ENCODE peak calls at places on chromosomes 5 and 9, in nine cellular contexts. T, Y, U, V, C, O, N, H and R are unnamed samples.

GRCh38 chr5:79255786-79256557 is 20.0 kb downstream of the JMY start:
- DNase-seq in T (no peak), Y (no peak), U (peak), V (peak), C (peak), O (peak), N (no peak), H (no peak), R (peak)

GRCh38 chr5:95644351-95645042 is 2.1 kb upstream of the RFESD start:
- DNase-seq in T (no peak), Y (peak), U (peak), V (peak), C (peak), O (peak), N (no peak), H (no peak), R (peak)

GRCh38 chr5:141349917-141350619 is at the start of gene PCDHGB1:
- DNase-seq in T (peak), Y (no peak), U (peak), V (peak), C (no peak), O (peak), N (no peak), H (no peak), R (peak)

GRCh38 chr5:151743535-151743934 is 14.9 kb downstream of the ATOX1 start:
- DNase-seq in T (no peak), Y (no peak), U (no peak), V (no peak), C (no peak), O (peak), N (no peak), H (no peak), R (no peak)

GRCh38 chr5:178230879-178231735 is 1.5 kb downstream of the PHYKPL start:
- DNase-seq in T (peak), Y (no peak), U (no peak), V (peak), C (no peak), O (peak), N (no peak), H (no peak), R (no peak)

GRCh38 chr9:70551391-70551790 is 136.9 kb upstream of the KLF9 start:
- DNase-seq in T (no peak), Y (no peak), U (peak), V (no peak), C (no peak), O (no peak), N (no peak), H (no peak), R (no peak)

GRCh38 chr5:71719092-71719964 is at the start of gene CARTPT:
- DNase-seq in T (no peak), Y (no peak), U (peak), V (peak), C (no peak), O (no peak), N (no peak), H (no peak), R (no peak)

GRCh38 chr9:36292641-36293040 is 34.4 kb upstream of the GNE start:
- DNase-seq in T (no peak), Y (no peak), U (no peak), V (no peak), C (no peak), O (no peak), N (no peak), H (no peak), R (no peak)

GRCh38 chr5:133369161-133369783 is 243.1 kb downstream of the FSTL4 start:
- DNase-seq in T (no peak), Y (no peak), U (no peak), V (no peak), C (no peak), O (no peak), N (no peak), H (no peak), R (no peak)

GRCh38 chr5:138998521-138998920 is 123.4 kb upstream of the LRRTM2 start:
- DNase-seq in T (no peak), Y (no peak), U (no peak), V (no peak), C (no peak), O (no peak), N (no peak), H (no peak), R (no peak)

GRCh38 chr5:168346417-168346816 is 55.0 kb downstream of the WWC1 start:
- DNase-seq in T (no peak), Y (no peak), U (peak), V (no peak), C (peak), O (no peak), N (no peak), H (peak), R (no peak)

GRCh38 chr5:66621146-66621545 is 25.0 kb downstream of the MAST4 start:
- DNase-seq in T (no peak), Y (no peak), U (no peak), V (peak), C (no peak), O (peak), N (no peak), H (no peak), R (no peak)

GRCh38 chr9:20582150-20582549 is 40.1 kb downstream of the MLLT3 start:
- DNase-seq in T (no peak), Y (no peak), U (no peak), V (no peak), C (no peak), O (no peak), N (no peak), H (no peak), R (peak)

GRCh38 chr5:170362625-170363024 is 26.5 kb downstream of the KCNMB1 start:
- DNase-seq in T (no peak), Y (no peak), U (no peak), V (no peak), C (no peak), O (no peak), N (no peak), H (no peak), R (no peak)

GRCh38 chr5:40333459-40334241 is 346.1 kb upstream of the PTGER4 start:
- DNase-seq in T (no peak), Y (no peak), U (peak), V (peak), C (peak), O (peak), N (no peak), H (peak), R (no peak)

GRCh38 chr9:96022445-96023031 is 147.0 kb downstream of the ERCC6L2 start:
- DNase-seq in T (no peak), Y (no peak), U (no peak), V (no peak), C (no peak), O (no peak), N (no peak), H (no peak), R (no peak)

GRCh38 chr5:133149333-133149732 is 97.5 kb downstream of the HSPA4 start:
- DNase-seq in T (no peak), Y (no peak), U (no peak), V (no peak), C (no peak), O (no peak), N (no peak), H (no peak), R (no peak)

GRCh38 chr9:75953218-75953617 is 62.7 kb downstream of the PCSK5 start:
- DNase-seq in T (no peak), Y (no peak), U (no peak), V (peak), C (no peak), O (peak), N (no peak), H (no peak), R (no peak)

GRCh38 chr5:176851380-176851779 is 41.0 kb downstream of the UNC5A start:
- DNase-seq in T (no peak), Y (no peak), U (no peak), V (no peak), C (no peak), O (no peak), N (no peak), H (no peak), R (no peak)

GRCh38 chr5:69007726-69008368 is 86.0 kb upstream of the SLC30A5 start:
- DNase-seq in T (peak), Y (peak), U (peak), V (peak), C (peak), O (peak), N (no peak), H (peak), R (peak)

GRCh38 chr5:113330533-113331200 is 104.1 kb downstream of the TSSK1B start:
- DNase-seq in T (peak), Y (no peak), U (peak), V (peak), C (peak), O (peak), N (no peak), H (no peak), R (peak)

GRCh38 chr5:113020461-113021273 is 44.1 kb downstream of the DCP2 start:
- DNase-seq in T (no peak), Y (no peak), U (peak), V (peak), C (peak), O (peak), N (no peak), H (peak), R (no peak)

DNA sequence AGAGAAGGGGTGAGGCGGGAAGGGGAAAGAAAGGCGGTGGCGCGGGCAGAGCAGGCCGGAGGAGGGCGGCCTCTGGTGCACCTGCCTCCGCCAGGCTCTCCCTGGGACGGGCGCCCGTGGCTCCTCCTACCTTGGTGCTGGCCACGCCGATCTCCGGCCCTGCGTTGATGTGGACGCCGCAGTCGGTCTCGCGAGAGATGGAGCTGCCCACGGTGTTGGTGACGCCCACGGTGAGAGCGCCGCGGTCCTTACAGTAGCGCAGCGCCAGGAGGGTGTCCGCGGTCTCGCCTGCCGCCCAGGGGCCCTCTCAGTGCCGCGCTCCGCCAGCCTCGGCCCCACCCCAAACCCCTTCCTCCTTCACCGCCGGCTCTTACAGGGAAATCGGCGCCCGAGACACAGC is 21.8 kb upstream of the MAPK9 start:
- DNase-seq in T (peak), Y (peak), U (no peak), V (no peak), C (peak), O (no peak), N (no peak), H (no peak), R (no peak)
- H3K4me3 ChIP-seq in T (no peak), Y (no peak), U (peak), V (no peak), C (peak), O (no peak), N (no peak), H (peak), R (no peak)

GRCh38 chr5:146369691-146370090 is 31.1 kb downstream of the POU4F3 start:
- DNase-seq in T (no peak), Y (no peak), U (peak), V (peak), C (peak), O (peak), N (no peak), H (peak), R (no peak)
- TF ChIP-seq CTCF in T (no peak), Y (no peak), U (no peak), V (no peak), C (no peak), O (no peak), N (no peak), H (no peak), R (no peak)

GRCh38 chr5:65248896-65249295 is 232.8 kb downstream of the ADAMTS6 start:
- DNase-seq in T (no peak), Y (no peak), U (no peak), V (no peak), C (no peak), O (no peak), N (no peak), H (no peak), R (no peak)
- H3K4me3 ChIP-seq in T (no peak), Y (no peak), U (no peak), V (no peak), C (no peak), O (no peak), N (no peak), H (no peak), R (no peak)

DNA sequence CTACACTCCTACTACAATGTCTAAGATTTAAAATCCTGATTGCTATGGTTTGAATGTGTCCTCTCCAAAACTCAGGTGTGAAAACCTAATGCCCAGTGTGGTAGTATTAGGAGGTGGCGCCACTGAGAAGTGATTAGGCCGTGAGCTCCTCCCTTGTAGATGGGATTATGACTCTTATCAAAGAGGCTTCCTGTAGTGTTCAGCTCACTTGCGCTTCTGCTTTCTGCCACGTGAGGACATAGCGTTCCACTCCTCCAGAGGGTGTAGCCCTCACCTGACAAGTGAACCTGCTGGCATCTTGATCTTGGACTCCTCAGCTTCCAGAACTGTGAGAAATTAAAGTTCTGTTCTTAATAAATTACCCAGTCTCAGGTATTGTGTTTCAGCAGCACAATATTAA is 33.0 kb upstream of the WHRN start:
- DNase-seq in T (no peak), Y (peak), U (peak), V (no peak), C (peak), O (no peak), N (no peak), H (no peak), R (peak)
- TF ChIP-seq CTCF in T (peak), Y (peak), U (peak), V (no peak), C (peak), O (no peak), N (no peak), H (peak), R (peak)

GRCh38 chr9:129495422-129496186 is 125.3 kb downstream of the C9orf50 start:
- DNase-seq in T (peak), Y (peak), U (peak), V (peak), C (peak), O (peak), N (peak), H (no peak), R (peak)
- H3K4me3 ChIP-seq in T (peak), Y (peak), U (peak), V (peak), C (peak), O (peak), N (peak), H (peak), R (no peak)

GRCh38 chr9:110452227-110452801 is 114.7 kb upstream of the TXNDC8 start:
- DNase-seq in T (no peak), Y (no peak), U (peak), V (peak), C (peak), O (peak), N (no peak), H (no peak), R (peak)
- TF ChIP-seq CTCF in T (peak), Y (peak), U (peak), V (peak), C (peak), O (peak), N (no peak), H (peak), R (peak)